ENCODE peak calls at places on chromosomes 12 and 14, in five cellular contexts. P is activated T-cell treated with anti-CD3 and anti-CD28 coated beads for 4 hours; C is stimulated activated CD4-positive, alpha-beta T cell treated with anti-CD3 and anti-CD28 coated beads, Interleukin-4, amount 100 ng/mL, for 1 hour; A is CD8-positive, alpha-beta memory T cell; L is NT2/D1. X is an unnamed sample.

GRCh38 chr14:88667555-88668273 is 104.9 kb downstream of the ZC3H14 start:
- DNase-seq in P (peak; percentile 28), C (peak; percentile 10), A (no peak), L (peak; percentile 42), X (peak; percentile 77)

GRCh38 chr12:115257791-115258190 is 573.8 kb upstream of the TBX3 start:
- DNase-seq in P (no peak), C (no peak), A (no peak), L (no peak), X (no peak)

GRCh38 chr12:88546851-88547250 is 33.4 kb downstream of the KITLG start:
- DNase-seq in P (no peak), C (no peak), A (no peak), L (no peak), X (no peak)

GRCh38 chr14:32761381-32761968 is 177.2 kb upstream of the NPAS3 start:
- DNase-seq in P (no peak), C (no peak), A (no peak), L (no peak), X (peak; percentile 6)

GRCh38 chr14:33871394-33871793 is 79.5 kb downstream of the EGLN3 start:
- DNase-seq in P (no peak), C (no peak), A (no peak), L (no peak), X (no peak)

GRCh38 chr12:56884421-56884820 is 49.8 kb downstream of the SDR9C7 start:
- DNase-seq in P (no peak), C (no peak), A (no peak), L (no peak), X (no peak)

GRCh38 chr14:92649934-92650545 is 98.4 kb downstream of the LGMN start:
- DNase-seq in P (no peak), C (no peak), A (no peak), L (no peak), X (peak; percentile 76)

GRCh38 chr12:70609203-70609602 is 28.0 kb downstream of the PTPRB start:
- DNase-seq in P (no peak), C (no peak), A (no peak), L (no peak), X (no peak)

GRCh38 chr14:103273847-103274615 is 60.0 kb upstream of the EIF5 start:
- DNase-seq in P (no peak), C (no peak), A (no peak), L (no peak), X (no peak)

GRCh38 chr12:38053655-38054464 is 262.7 kb upstream of the ALG10B start:
- DNase-seq in P (no peak), C (no peak), A (no peak), L (peak; percentile 93), X (peak; percentile 8)

GRCh38 chr14:64201931-64202330 is 92.2 kb downstream of the ESR2 start:
- DNase-seq in P (no peak), C (no peak), A (no peak), L (no peak), X (no peak)

GRCh38 chr12:6951551-6952120 is 480 bp downstream of the PTPN6 start:
- DNase-seq in P (no peak), C (no peak), A (no peak), L (no peak), X (no peak)

GRCh38 chr12:132602578-132603239 is 7.7 kb downstream of the LRCOL1 start:
- DNase-seq in P (no peak), C (no peak), A (no peak), L (no peak), X (no peak)

GRCh38 chr12:112112423-112113132 is 4.0 kb upstream of the NAA25 start:
- DNase-seq in P (no peak), C (no peak), A (no peak), L (no peak), X (no peak)

GRCh38 chr12:109880049-109880931 is at the start of gene GLTP:
- DNase-seq in P (peak; percentile 84), C (peak; percentile 91), A (peak; percentile 86), L (peak; percentile 78), X (peak; percentile 97)

X was measured in AG08396.